ENCODE peak calls at places on chromosomes 5 and 9, in six cellular contexts. B is transverse colon, L is A549, P is IMR-90, I is ovary, Y is adrenal gland. R is an unnamed sample.
A peak's percentile ranks its signal among the peaks of the same experiment; 100 is the strongest.

GRCh38 chr9:99057665-99058625 is 47.0 kb upstream of the TGFBR1 start:
- DNase-seq in P (peak; percentile 81), Y (no peak), L (no peak), I (no peak), B (peak; percentile 68), R (no peak)

GRCh38 chr5:179370490-179371122 is 25.3 kb upstream of the ADAMTS2 start:
- DNase-seq in L (no peak), B (no peak), I (no peak), P (no peak), Y (no peak), R (no peak)

GRCh38 chr9:87336914-87337333 is 160.7 kb upstream of the DAPK1 start:
- DNase-seq in P (peak; percentile 79), I (peak; percentile 42), L (peak; percentile 44), B (no peak), Y (peak; percentile 19), R (no peak)

GRCh38 chr5:68285857-68286611 is 70.5 kb downstream of the PIK3R1 start:
- DNase-seq in Y (no peak), P (peak; percentile 65), I (no peak), L (no peak), B (no peak), R (no peak)

GRCh38 chr9:95570150-95570549 is 53.4 kb upstream of the PTCH1 start:
- DNase-seq in L (no peak), B (no peak), I (no peak), P (peak; percentile 23), Y (no peak), R (no peak)

GRCh38 chr5:107580902-107581823 is 89.6 kb downstream of the EFNA5 start:
- DNase-seq in I (no peak), L (no peak), P (no peak), B (no peak), Y (no peak), R (no peak)

GRCh38 chr9:84384617-84385016 is 44.1 kb upstream of the SLC28A3 start:
- DNase-seq in B (no peak), Y (no peak), P (no peak), L (no peak), I (no peak), R (no peak)

GRCh38 chr5:136420168-136420916 is 55.0 kb upstream of the TRPC7 start:
- DNase-seq in I (no peak), B (no peak), P (no peak), L (no peak), Y (no peak), R (no peak)

GRCh38 chr9:84154320-84154719 is 173.7 kb downstream of the RMI1 start:
- DNase-seq in Y (no peak), B (no peak), L (no peak), I (no peak), P (peak; percentile 61), R (no peak)

GRCh38 chr5:56812110-56812509 is 3.2 kb upstream of the MAP3K1 start:
- DNase-seq in P (peak; percentile 29), B (no peak), Y (no peak), L (no peak), I (no peak), R (no peak)

GRCh38 chr5:103094737-103095136 is 25.2 kb downstream of the GIN1 start:
- DNase-seq in I (no peak), Y (no peak), L (no peak), B (no peak), P (no peak), R (no peak)

GRCh38 chr9:2336055-2336454 is 285.5 kb upstream of the VLDLR start:
- DNase-seq in Y (no peak), L (no peak), B (no peak), I (no peak), P (peak; percentile 1), R (no peak)

GRCh38 chr5:78829811-78830499 is 155.2 kb downstream of the ARSB start:
- DNase-seq in B (peak; percentile 13), L (no peak), I (peak; percentile 72), Y (peak; percentile 21), P (peak; percentile 25), R (peak; percentile 75)

GRCh38 chr9:84756156-84756555 is 86.6 kb downstream of the NTRK2 start:
- DNase-seq in P (no peak), I (no peak), Y (no peak), B (no peak), L (no peak), R (no peak)

GRCh38 chr5:83562817-83563557 is 91.4 kb downstream of the VCAN start:
- DNase-seq in L (no peak), Y (no peak), I (no peak), B (no peak), P (peak; percentile 41), R (no peak)

GRCh38 chr5:112691758-112692157 is 45.9 kb upstream of the APC start:
- DNase-seq in P (peak; percentile 43), L (peak; percentile 38), Y (no peak), B (no peak), I (no peak), R (no peak)

DNA sequence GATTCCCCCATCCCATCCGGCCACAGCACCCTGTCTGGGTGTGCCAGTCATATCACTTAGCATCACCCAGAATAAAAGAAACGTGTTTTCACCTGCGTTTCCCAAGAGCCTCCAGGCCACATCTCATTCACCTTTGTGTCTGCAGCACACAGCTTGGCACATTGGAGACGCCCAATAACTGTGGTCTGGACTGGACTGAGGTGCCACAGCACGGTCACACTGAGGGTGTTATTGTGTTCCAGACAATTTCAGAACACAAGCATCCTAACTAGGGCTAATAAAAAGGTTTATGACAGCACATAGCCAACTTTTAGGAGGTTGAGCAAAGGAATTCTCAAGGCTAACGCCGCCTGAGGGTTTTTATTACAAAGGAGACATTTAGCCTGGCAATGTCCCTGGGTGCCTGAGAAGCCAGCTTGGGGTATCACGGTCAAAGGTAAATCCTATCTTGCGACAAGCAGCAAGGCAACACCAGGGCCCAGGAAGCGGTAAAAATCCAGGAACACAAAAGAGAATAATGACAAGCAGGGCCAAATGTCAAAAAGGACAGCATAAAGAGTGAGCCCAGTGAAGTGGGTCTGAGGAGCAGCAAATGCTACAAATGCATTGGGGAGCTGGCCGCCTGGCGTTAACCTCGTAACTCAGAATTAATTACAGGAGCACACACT is 3.4 kb downstream of the EPB41L4B start:
- DNase-seq in Y (no peak), I (no peak), B (peak; percentile 59), L (no peak), P (no peak), R (no peak)
- H3K4me3 ChIP-seq in Y (no peak overlapping the region), I (no peak overlapping the region), B (no peak overlapping the region), L (no peak overlapping the region), P (no peak overlapping the region), R (no peak overlapping the region)

GRCh38 chr5:99686538-99686937 is 757.7 kb upstream of the CHD1 start:
- DNase-seq in Y (no peak), P (no peak), B (no peak), I (no peak), L (no peak), R (no peak)
- TF ChIP-seq POLR2A in Y (no peak), P (no peak), B (no peak), I (no peak), L (no peak), R (no peak)

GRCh38 chr5:139663207-139663606 is 15.1 kb downstream of the CXXC5 start:
- DNase-seq in B (no peak), I (no peak), P (no peak), L (no peak), Y (no peak), R (no peak)
- H3K4me1 ChIP-seq in B (peaks cover 47% of the 10 kb centered on the region), I (peaks cover 14% of the 10 kb centered on the region), P (peaks cover 41% of the 10 kb centered on the region), L (peaks cover 77% of the 10 kb centered on the region), Y (peaks cover 70% of the 10 kb centered on the region), R (peaks cover 96% of the 10 kb centered on the region)

GRCh38 chr5:150301170-150301505 is 1.6 kb downstream of the ARSI start:
- DNase-seq in L (no peak), P (peak; percentile 46), I (no peak), B (no peak), Y (no peak), R (no peak)
- H3K4me3 ChIP-seq in L (peak overlapping the region; percentile 58), P (peak overlapping the region; percentile 6), I (no peak overlapping the region), B (no peak overlapping the region), Y (no peak overlapping the region), R (no peak overlapping the region)

DNA sequence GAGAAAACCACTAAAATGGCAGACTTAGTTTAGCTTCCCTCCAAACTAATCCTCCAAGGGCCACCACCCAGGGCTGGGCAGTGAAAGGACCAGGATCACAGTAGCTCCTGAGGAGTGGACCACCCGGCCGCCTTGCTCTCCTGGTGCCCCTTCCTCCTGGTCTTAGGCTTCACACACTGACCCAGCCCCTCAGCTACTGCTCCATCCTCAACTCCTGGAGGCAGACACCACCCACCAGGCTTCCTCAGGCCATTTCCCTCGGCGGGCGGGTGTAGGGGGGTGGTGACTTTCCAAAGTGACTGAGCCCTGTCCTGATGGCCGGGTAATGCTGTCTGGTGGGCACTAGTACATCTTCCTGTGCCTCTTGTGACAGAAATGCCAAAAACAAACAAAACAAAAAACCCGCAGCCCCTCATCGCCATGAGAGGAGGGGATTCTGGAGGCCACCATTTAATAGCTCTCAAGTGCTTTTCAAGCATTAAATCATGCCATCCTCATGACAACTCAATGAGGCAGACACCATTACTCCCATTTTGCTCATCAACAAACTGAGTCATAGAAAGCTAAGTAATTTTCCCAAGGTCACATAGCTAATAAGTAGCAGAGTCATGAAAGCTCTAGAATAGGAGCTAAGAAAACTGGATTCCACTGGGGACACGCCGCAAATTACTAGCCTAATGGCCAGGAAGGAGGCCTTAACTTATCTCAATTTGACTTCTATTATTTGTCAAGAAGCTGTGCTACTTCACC is 91.3 kb upstream of the LRRTM2 start:
- DNase-seq in B (no peak), P (no peak), I (no peak), Y (no peak), L (no peak), R (no peak)
- TF ChIP-seq POLR2A in B (no peak), P (no peak), I (no peak), Y (no peak), L (no peak), R (no peak)

GRCh38 chr5:150176745-150177485 is 10.3 kb downstream of the CDX1 start:
- DNase-seq in Y (no peak), L (no peak), I (no peak), P (peak; percentile 86), B (no peak), R (no peak)

GRCh38 chr5:150177721-150178120 is 11.1 kb downstream of the CDX1 start:
- DNase-seq in B (no peak), I (no peak), P (no peak), L (no peak), Y (no peak), R (no peak)

GRCh38 chr5:150175076-150175475 is 8.5 kb downstream of the CDX1 start:
- DNase-seq in Y (no peak), P (no peak), I (no peak), L (no peak), B (no peak), R (no peak)

GRCh38 chr5:150174285-150174684 is 7.7 kb downstream of the CDX1 start:
- DNase-seq in Y (no peak), I (no peak), B (no peak), P (no peak), L (no peak), R (no peak)

GRCh38 chr5:150175536-150175935 is 9.0 kb downstream of the CDX1 start:
- DNase-seq in L (peak; percentile 81), P (peak; percentile 25), Y (no peak), I (no peak), B (no peak), R (no peak)
- H3K4me1 ChIP-seq in L (no peaks in the 10 kb centered on the region), P (peaks cover 10% of the 10 kb centered on the region), Y (no peaks in the 10 kb centered on the region), I (peaks cover 11% of the 10 kb centered on the region), B (peaks cover 71% of the 10 kb centered on the region), R (peaks cover 23% of the 10 kb centered on the region)

R was measured in heart left ventricle.